ENCODE peak calls at places on chromosome 14, in eight cellular contexts. X is choroid plexus epithelial cell; D is progenitor cell of endocrine pancreas; V is activated naive CD4-positive, alpha-beta T cell treated with Interleukin-2 at 50 U/mL for 16 hours; B is fibroblast of the conjunctiva; P is Panc1; R is GM18507; F is A549. A is an unnamed sample.

GRCh38 chr14:53896773-53897172 is 59.9 kb downstream of the BMP4 start:
- DNase-seq in D (no peak), P (no peak), V (no peak), F (no peak), B (peak; percentile 3), R (no peak), X (no peak), A (no peak)

GRCh38 chr14:30849354-30849753 is 25.0 kb upstream of the COCH start:
- DNase-seq in F (no peak), X (no peak), D (no peak), V (no peak), R (no peak), P (no peak), B (no peak), A (no peak)

GRCh38 chr14:74955229-74955999 is at the start of gene PGF:
- DNase-seq in D (peak; percentile 37), X (peak; percentile 55), V (peak; percentile 32), P (no peak), F (peak; percentile 30), B (no peak), R (no peak), A (peak; percentile 55)

GRCh38 chr14:22994762-22995275 is 12.5 kb upstream of the AJUBA start:
- DNase-seq in F (peak; percentile 40), R (no peak), X (peak; percentile 86), B (no peak), V (no peak), D (no peak), P (no peak), A (no peak)

GRCh38 chr14:58599145-58599544 is 38.6 kb upstream of the DACT1 start:
- DNase-seq in F (no peak), V (no peak), X (no peak), R (no peak), P (no peak), D (no peak), B (no peak), A (no peak)

GRCh38 chr14:58292192-58292591 is 6.2 kb upstream of the ARID4A start:
- DNase-seq in R (no peak), V (no peak), B (no peak), F (no peak), P (no peak), D (no peak), X (no peak), A (no peak)

GRCh38 chr14:72638021-72638420 is 255.9 kb downstream of the DPF3 start:
- DNase-seq in P (no peak), X (peak; percentile 48), D (no peak), V (no peak), R (no peak), F (peak; percentile 41), B (no peak), A (no peak)

GRCh38 chr14:50062438-50063039 is 53.8 kb downstream of the VCPKMT start:
- DNase-seq in X (peak; percentile 79), P (no peak), F (peak; percentile 63), B (no peak), D (no peak), V (peak; percentile 84), R (no peak), A (no peak)

GRCh38 chr14:69571879-69572633 is 2.6 kb downstream of the CCDC177 start:
- DNase-seq in F (peak; percentile 50), V (no peak), D (peak; percentile 12), P (no peak), R (no peak), X (peak; percentile 34), B (no peak), A (no peak)

GRCh38 chr14:105253329-105253682 is 5.0 kb downstream of the BTBD6 start:
- DNase-seq in R (no peak), X (no peak), B (no peak), P (no peak), F (no peak), V (no peak), D (no peak), A (no peak)

GRCh38 chr14:54572316-54572715 is 5.4 kb downstream of the SAMD4A start:
- DNase-seq in V (no peak), X (peak; percentile 63), P (no peak), D (no peak), B (no peak), R (no peak), F (peak; percentile 68), A (no peak)

GRCh38 chr14:104101651-104102281 is 16.3 kb downstream of the ASPG start:
- DNase-seq in X (no peak), R (no peak), F (no peak), P (no peak), V (no peak), D (no peak), B (no peak), A (no peak)

GRCh38 chr14:67359319-67359774 is 257 bp downstream of the ATP6V1D start:
- DNase-seq in P (no peak), X (peak; percentile 57), R (no peak), V (no peak), B (peak; percentile 1), F (no peak), D (peak; percentile 10), A (no peak)

GRCh38 chr14:104895207-104895785 is 29.4 kb upstream of the PLD4 start:
- DNase-seq in R (no peak), P (no peak), D (no peak), B (no peak), F (no peak), V (no peak), X (no peak), A (no peak)

GRCh38 chr14:104384776-104385071 is 194.8 kb upstream of the C14orf180 start:
- DNase-seq in R (no peak), F (no peak), P (no peak), B (no peak), V (no peak), X (no peak), D (no peak), A (no peak)

GRCh38 chr14:77103475-77103874 is 5.4 kb downstream of the CIPC start:
- DNase-seq in P (no peak), D (no peak), X (no peak), R (no peak), V (no peak), B (no peak), F (no peak), A (no peak)

GRCh38 chr14:83969998-83970397 is 1559.9 kb upstream of the FLRT2 start:
- DNase-seq in X (no peak), R (no peak), B (no peak), F (no peak), V (no peak), D (no peak), P (no peak), A (no peak)

GRCh38 chr14:39376671-39377403 is 55.4 kb downstream of the FBXO33 start:
- DNase-seq in X (peak; percentile 57), V (no peak), B (no peak), R (no peak), F (peak; percentile 48), P (no peak), D (no peak), A (no peak)

GRCh38 chr14:68911594-68912227 is 67.4 kb downstream of the ACTN1 start:
- DNase-seq in P (peak; percentile 38), R (peak; percentile 66), F (peak; percentile 78), D (peak; percentile 75), B (peak; percentile 63), V (peak; percentile 76), X (peak; percentile 82), A (peak; percentile 77)

GRCh38 chr14:50061664-50062437 is 54.5 kb downstream of the VCPKMT start:
- DNase-seq in R (no peak), X (peak; percentile 43), P (no peak), B (no peak), F (no peak), D (no peak), V (peak; percentile 65), A (peak; percentile 66)

GRCh38 chr14:44204061-44204815 is 302.8 kb downstream of the FSCB start:
- DNase-seq in B (no peak), F (no peak), P (no peak), R (no peak), X (peak; percentile 2), V (no peak), D (no peak), A (no peak)

GRCh38 chr14:100868621-100869370 is 34.7 kb downstream of the RTL1 start:
- DNase-seq in X (no peak), P (no peak), F (no peak), D (no peak), B (no peak), R (no peak), V (no peak), A (no peak)

GRCh38 chr14:96824283-96824682 is 27.1 kb downstream of the VRK1 start:
- DNase-seq in X (peak; percentile 84), F (no peak), V (no peak), B (peak; percentile 59), R (no peak), D (no peak), P (no peak), A (no peak)

A was measured in GM12892.